ENCODE peak calls at places on chromosomes 16 and 17, in four cellular contexts. H, N, U and D are unnamed samples.

GRCh38 chr17:75130059-75130631 is 1.4 kb downstream of the NT5C start:
- DNase-seq in H (peak), N (no peak), U (no peak), D (peak)

GRCh38 chr16:72216767-72217166 is 44.8 kb upstream of the PMFBP1 start:
- DNase-seq in H (no peak), U (no peak), N (no peak), D (no peak)

GRCh38 chr17:80257716-80258213 is 2.9 kb upstream of the RNF213 start:
- DNase-seq in H (peak), U (no peak), N (no peak), D (no peak)

GRCh38 chr17:77810536-77810935 is 148.0 kb upstream of the TNRC6C start:
- DNase-seq in H (peak), U (no peak), N (peak), D (peak)

GRCh38 chr16:11742041-11742535 is 569 bp downstream of the TXNDC11 start:
- DNase-seq in U (peak), N (no peak), H (no peak), D (peak)

GRCh38 chr17:41736983-41737679 is 2.7 kb upstream of the HAP1 start:
- DNase-seq in U (no peak), N (no peak), H (no peak), D (no peak)

GRCh38 chr17:76378548-76379274 is 5.7 kb upstream of the SPHK1 start:
- DNase-seq in H (peak), N (no peak), U (no peak), D (no peak)

GRCh38 chr17:60577147-60577925 is 22.7 kb upstream of the PPM1D start:
- DNase-seq in U (peak), H (peak), N (peak), D (no peak)

GRCh38 chr16:79601092-79601977 is 798 bp upstream of the MAF start:
- DNase-seq in N (no peak), H (peak), U (peak), D (no peak)

GRCh38 chr17:14451729-14452191 is 150.9 kb downstream of the HS3ST3B1 start:
- DNase-seq in U (no peak), N (no peak), H (no peak), D (no peak)

GRCh38 chr17:35795007-35795870 is at the start of gene MMP28:
- DNase-seq in U (no peak), N (no peak), H (peak), D (no peak)

GRCh38 chr16:7650446-7650845 is 317.8 kb downstream of the RBFOX1 start:
- DNase-seq in N (no peak), H (no peak), U (no peak), D (no peak)

GRCh38 chr17:82913304-82914043 is 73.7 kb upstream of the ZNF750 start:
- DNase-seq in U (no peak), N (no peak), H (peak), D (no peak)

GRCh38 chr16:2425825-2426430 is 3.3 kb upstream of the CCNF start:
- DNase-seq in H (no peak), U (no peak), N (no peak), D (no peak)

GRCh38 chr17:79612468-79613194 is 1.8 kb upstream of the RBFOX3 start:
- DNase-seq in N (no peak), U (no peak), H (peak), D (no peak)

GRCh38 chr16:4176794-4177438 is 60.7 kb upstream of the ADCY9 start:
- DNase-seq in H (peak), U (no peak), N (peak), D (peak)

GRCh38 chr17:4641297-4642195 is at the start of gene ALOX15:
- DNase-seq in N (no peak), H (peak), U (no peak), D (no peak)

GRCh38 chr16:4591706-4592470 is 22.8 kb downstream of the UBALD1 start:
- DNase-seq in H (peak), U (no peak), N (no peak), D (no peak)

GRCh38 chr16:61324044-61324443 is 712.2 kb downstream of the CDH8 start:
- DNase-seq in H (no peak), N (no peak), U (no peak), D (no peak)

GRCh38 chr17:27756467-27757371 is 43.6 kb downstream of the NOS2 start:
- DNase-seq in N (peak), H (peak), U (no peak), D (no peak)

GRCh38 chr16:12903325-12904040 is 2.1 kb downstream of the SHISA9 start:
- DNase-seq in H (no peak), N (no peak), U (no peak), D (no peak)

GRCh38 chr17:76561799-76562268 is 22.0 kb downstream of the PRCD start:
- DNase-seq in U (no peak), N (peak), H (peak), D (no peak)

GRCh38 chr16:69412287-69412686 is 12.1 kb upstream of the CYB5B start:
- DNase-seq in N (no peak), H (peak), U (no peak), D (no peak)

GRCh38 chr16:47142469-47143328 is 1.0 kb downstream of the NETO2 start:
- DNase-seq in H (peak), U (peak), N (peak), D (no peak)

GRCh38 chr16:528111-529011 is 849 bp downstream of the CAPN15 start:
- DNase-seq in H (peak), U (peak), N (peak), D (no peak)

DNA sequence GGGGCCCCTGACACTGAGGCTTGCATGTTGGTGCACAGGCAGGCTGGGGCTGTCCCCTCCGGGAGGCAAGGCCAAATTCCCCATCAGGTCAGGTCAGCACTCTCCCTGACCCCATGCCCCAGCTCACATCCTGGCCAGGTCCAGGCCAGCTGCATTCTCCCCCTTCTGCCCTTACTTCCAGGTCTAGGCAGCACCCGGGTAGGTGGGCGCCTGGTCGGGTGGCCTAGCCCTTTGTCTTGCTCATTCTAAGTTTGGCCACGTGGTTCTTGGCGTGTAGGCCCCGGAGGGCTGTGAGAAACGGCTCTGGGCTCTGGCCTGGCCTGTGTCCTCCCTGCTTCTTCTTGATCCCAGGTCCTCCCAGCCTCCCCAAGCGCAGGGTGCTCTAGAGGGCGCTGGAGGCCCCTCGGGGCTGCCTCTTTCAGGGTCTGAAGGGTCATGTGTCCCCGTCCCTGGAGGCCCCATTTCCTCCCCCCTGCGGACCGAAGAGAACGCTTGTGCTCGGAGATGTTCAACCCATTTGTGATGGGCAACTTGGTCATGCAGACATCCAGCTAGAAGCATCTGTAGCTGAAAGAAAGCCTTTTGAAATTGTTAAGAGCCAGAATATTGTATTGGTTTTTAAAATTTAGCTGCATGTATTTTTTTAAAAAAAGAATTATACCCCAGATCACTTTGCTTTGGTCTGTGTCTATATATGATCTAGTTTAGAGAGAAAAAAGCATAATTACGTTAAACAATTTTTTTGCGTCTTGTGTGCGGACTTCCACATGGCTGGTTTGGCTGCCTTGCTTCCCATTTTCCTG is 6.7 kb downstream of the BAHCC1 start:
- DNase-seq in U (no peak), H (peak), N (no peak), D (no peak)
- TF ChIP-seq CTCF in U (no peak), H (peak), N (peak), D (peak)

GRCh38 chr17:45110676-45111611 is 21.4 kb downstream of the PLCD3 start:
- DNase-seq in N (no peak), H (peak), U (peak), D (no peak)
- TF ChIP-seq CTCF in N (no peak), H (no peak), U (no peak), D (peak)

DNA sequence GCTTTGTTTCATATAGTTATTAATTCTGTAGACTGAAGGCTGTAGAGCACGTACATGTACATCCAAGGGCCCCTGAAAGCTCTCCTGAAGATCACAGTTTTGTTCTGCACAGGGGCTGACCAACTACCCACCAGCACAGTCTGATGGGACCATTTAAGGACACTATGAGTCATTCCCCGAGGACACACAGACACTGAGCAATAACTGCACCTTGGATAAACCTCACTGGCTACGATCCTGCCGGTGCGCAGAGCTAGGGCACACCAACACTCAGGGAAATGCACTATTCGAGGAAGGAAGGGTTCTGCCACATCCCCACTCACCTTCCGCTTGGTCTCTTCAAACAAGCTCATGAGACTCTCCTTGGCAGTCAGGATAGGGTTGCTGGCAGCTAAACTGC is 20.3 kb downstream of the SMG6 start:
- DNase-seq in N (no peak), H (no peak), U (no peak), D (no peak)
- TF ChIP-seq CTCF in N (no peak), H (no peak), U (no peak), D (no peak)

GRCh38 chr16:87619360-87620200 is 17.3 kb downstream of the JPH3 start:
- DNase-seq in N (no peak), U (no peak), H (peak), D (peak)

GRCh38 chr16:87622756-87623319 is 20.5 kb downstream of the JPH3 start:
- DNase-seq in N (no peak), H (no peak), U (no peak), D (no peak)

GRCh38 chr16:87621550-87621829 is 19.2 kb downstream of the JPH3 start:
- DNase-seq in H (no peak), N (no peak), U (no peak), D (no peak)

GRCh38 chr16:87620201-87620495 is 17.8 kb downstream of the JPH3 start:
- DNase-seq in U (no peak), N (no peak), H (no peak), D (no peak)

GRCh38 chr16:87621976-87622713 is 19.8 kb downstream of the JPH3 start:
- DNase-seq in N (no peak), U (no peak), H (no peak), D (no peak)
- TF ChIP-seq CTCF in N (no peak), U (no peak), H (no peak), D (no peak)

GRCh38 chr17:68776451-68776850 is 175.3 kb upstream of the FAM20A start:
- DNase-seq in N (no peak), U (no peak), H (no peak), D (no peak)

GRCh38 chr17:68775969-68776368 is 174.8 kb upstream of the FAM20A start:
- DNase-seq in H (no peak), U (no peak), N (no peak), D (no peak)

GRCh38 chr17:68768804-68769203 is 167.6 kb upstream of the FAM20A start:
- DNase-seq in U (no peak), N (no peak), H (no peak), D (no peak)

GRCh38 chr17:68775338-68775737 is 174.2 kb upstream of the FAM20A start:
- DNase-seq in U (no peak), N (peak), H (no peak), D (no peak)

GRCh38 chr17:68771867-68772515 is 170.8 kb upstream of the FAM20A start:
- DNase-seq in U (no peak), N (peak), H (peak), D (no peak)
- TF ChIP-seq CTCF in U (peak), N (peak), H (peak), D (peak)

GRCh38 chr17:46834846-46835245 is 16.4 kb upstream of the WNT3 start:
- DNase-seq in H (no peak), U (no peak), N (no peak), D (no peak)

GRCh38 chr17:46833840-46834208 is 15.3 kb upstream of the WNT3 start:
- DNase-seq in N (no peak), U (no peak), H (no peak), D (no peak)

GRCh38 chr17:46837521-46837920 is 13.9 kb upstream of the WNT9B start:
- DNase-seq in U (no peak), H (peak), N (no peak), D (no peak)

GRCh38 chr17:46839211-46839610 is 12.2 kb upstream of the WNT9B start:
- DNase-seq in H (peak), N (no peak), U (no peak), D (no peak)

GRCh38 chr17:46836500-46836899 is 14.9 kb upstream of the WNT9B start:
- DNase-seq in U (no peak), H (peak), N (no peak), D (no peak)
- TF ChIP-seq CTCF in U (no peak), H (no peak), N (no peak), D (no peak)